ENCODE peak calls at places on chromosome 22, in six cellular contexts. Q is body of pancreas; O is CD4-positive, alpha-beta T cell; X is CD8-positive, alpha-beta memory T cell; M is PC-9; Z is lower lobe of right lung. A is an unnamed sample.

GRCh38 chr22:19430890-19431541 is 517 bp downstream of the HIRA start:
- DNase-seq in M (peak; percentile 6), Z (peak; percentile 60), Q (peak; percentile 66), X (peak; percentile 18), O (no peak), A (peak; percentile 85)

GRCh38 chr22:39013923-39014722 is at the start of gene APOBEC3C:
- DNase-seq in Q (peak; percentile 67), Z (peak; percentile 80), O (peak; percentile 42), M (peak; percentile 89), X (peak; percentile 62), A (peak; percentile 91)

GRCh38 chr22:38296372-38296771 is 20.9 kb downstream of the CSNK1E start:
- DNase-seq in Z (no peak), Q (no peak), M (peak; percentile 70), O (no peak), X (no peak), A (no peak)

GRCh38 chr22:42388130-42388797 is 43.9 kb downstream of the NFAM1 start:
- DNase-seq in X (no peak), Q (peak; percentile 60), M (peak; percentile 15), O (no peak), Z (no peak), A (no peak)

GRCh38 chr22:24413726-24414385 is 13.5 kb upstream of the ADORA2A start:
- DNase-seq in M (no peak), X (no peak), Z (no peak), O (no peak), Q (no peak), A (peak; percentile 64)

GRCh38 chr22:40826984-40827741 is 8.0 kb upstream of the SLC25A17 start:
- DNase-seq in O (no peak), Q (no peak), Z (no peak), M (no peak), X (no peak), A (no peak)

GRCh38 chr22:19287076-19287724 is 4.3 kb downstream of the CLTCL1 start:
- DNase-seq in M (peak; percentile 20), O (no peak), Q (no peak), Z (no peak), X (no peak), A (no peak)

GRCh38 chr22:18060646-18061620 is 16.9 kb upstream of the PEX26 start:
- DNase-seq in Z (no peak), Q (peak; percentile 23), M (peak; percentile 7), X (no peak), O (no peak), A (peak; percentile 77)

GRCh38 chr22:33000342-33001280 is 57.6 kb downstream of the SYN3 start:
- DNase-seq in X (no peak), Z (peak; percentile 62), Q (peak; percentile 49), O (peak; percentile 9), M (peak; percentile 60), A (peak; percentile 82)

GRCh38 chr22:44384563-44384940 is 71.8 kb upstream of the SHISAL1 start:
- DNase-seq in Q (no peak), M (no peak), O (no peak), X (no peak), Z (peak; percentile 20), A (peak; percentile 52)

GRCh38 chr22:50587407-50587806 is 4.8 kb upstream of the CHKB start:
- DNase-seq in X (no peak), Q (no peak), O (no peak), Z (no peak), M (no peak), A (no peak)

GRCh38 chr22:35928273-35928798 is 100.3 kb downstream of the RBFOX2 start:
- DNase-seq in Q (no peak), M (no peak), O (no peak), Z (no peak), X (no peak), A (no peak)

DNA sequence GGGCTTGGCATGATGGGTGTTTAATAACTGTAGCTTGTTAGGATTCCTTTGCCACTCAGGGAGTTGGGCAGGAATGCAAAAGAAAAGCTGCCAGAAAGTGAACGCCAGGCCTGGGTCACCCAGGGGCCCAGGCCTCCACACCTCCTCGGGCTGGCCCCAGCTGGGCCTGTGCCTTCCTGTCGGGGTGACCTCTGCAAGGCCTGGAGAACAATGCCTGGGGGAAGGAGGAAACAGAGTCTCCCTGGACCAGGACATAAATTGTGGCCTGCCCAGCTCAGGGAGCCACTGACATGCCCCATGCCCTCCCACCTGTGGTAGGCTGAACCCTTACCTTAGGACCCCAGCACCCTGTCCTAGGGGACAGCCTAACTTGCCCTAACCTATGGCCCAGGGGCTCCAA is 21.9 kb downstream of the MN1 start:
- DNase-seq in X (no peak), Q (no peak), O (no peak), Z (no peak), M (no peak), A (no peak)
- H3K9me3 ChIP-seq in X (no peaks in the 10 kb centered on the region), Q (no peaks in the 10 kb centered on the region), O (no peaks in the 10 kb centered on the region), Z (no peaks in the 10 kb centered on the region), M (no peaks in the 10 kb centered on the region), A (no peaks in the 10 kb centered on the region)

GRCh38 chr22:27844256-27844655 is 42.7 kb upstream of the MN1 start:
- DNase-seq in Z (no peak), O (no peak), M (no peak), Q (no peak), X (no peak), A (no peak)

GRCh38 chr22:27843441-27843840 is 41.9 kb upstream of the MN1 start:
- DNase-seq in Z (no peak), Q (no peak), X (no peak), M (no peak), O (no peak), A (no peak)

GRCh38 chr22:27846248-27846760 is 44.7 kb upstream of the MN1 start:
- DNase-seq in M (no peak), Z (no peak), X (no peak), Q (no peak), O (no peak), A (no peak)

GRCh38 chr22:27845603-27846100 is 44.1 kb upstream of the MN1 start:
- DNase-seq in X (no peak), Z (no peak), M (no peak), O (no peak), Q (no peak), A (no peak)

GRCh38 chr22:27844656-27845602 is 43.4 kb upstream of the MN1 start:
- DNase-seq in X (no peak), Q (no peak), O (no peak), Z (no peak), M (no peak), A (no peak)
- H3K9me3 ChIP-seq in X (no peaks in the 10 kb centered on the region), Q (no peaks in the 10 kb centered on the region), O (no peaks in the 10 kb centered on the region), Z (no peaks in the 10 kb centered on the region), M (no peaks in the 10 kb centered on the region), A (no peaks in the 10 kb centered on the region)

GRCh38 chr22:49189871-49190270 is 637.8 kb downstream of the BRD1 start:
- DNase-seq in Z (peak; percentile 37), M (no peak), Q (no peak), X (no peak), O (no peak), A (peak; percentile 35)
- H3K9me3 ChIP-seq in Z (no peaks in the 10 kb centered on the region), M (no peaks in the 10 kb centered on the region), Q (no peaks in the 10 kb centered on the region), X (no peaks in the 10 kb centered on the region), O (no peaks in the 10 kb centered on the region), A (no peaks in the 10 kb centered on the region)

GRCh38 chr22:47372596-47373385 is 610.3 kb downstream of the TBC1D22A start:
- DNase-seq in Z (peak; percentile 33), Q (no peak), O (no peak), M (no peak), X (no peak), A (peak; percentile 50)
- H3K9me3 ChIP-seq in Z (no peaks in the 10 kb centered on the region), Q (no peaks in the 10 kb centered on the region), O (no peaks in the 10 kb centered on the region), M (no peaks in the 10 kb centered on the region), X (no peaks in the 10 kb centered on the region), A (no peaks in the 10 kb centered on the region)

GRCh38 chr22:27050771-27051170 is 393.4 kb downstream of the MIAT start:
- DNase-seq in M (no peak), Q (no peak), X (no peak), O (no peak), Z (no peak), A (no peak)
- H3K9me3 ChIP-seq in M (no peaks in the 10 kb centered on the region), Q (no peaks in the 10 kb centered on the region), X (no peaks in the 10 kb centered on the region), O (no peaks in the 10 kb centered on the region), Z (no peaks in the 10 kb centered on the region), A (no peaks in the 10 kb centered on the region)

GRCh38 chr22:47543447-47543846 is 781.0 kb downstream of the TBC1D22A start:
- DNase-seq in Q (no peak), M (no peak), X (no peak), O (no peak), Z (no peak), A (no peak)

GRCh38 chr22:47535681-47536080 is 773.2 kb downstream of the TBC1D22A start:
- DNase-seq in M (no peak), O (no peak), Q (no peak), Z (no peak), X (no peak), A (no peak)

GRCh38 chr22:47540011-47540410 is 777.6 kb downstream of the TBC1D22A start:
- DNase-seq in O (no peak), Q (no peak), Z (no peak), X (no peak), M (no peak), A (no peak)

GRCh38 chr22:47534150-47535133 is 772.0 kb downstream of the TBC1D22A start:
- DNase-seq in M (no peak), X (no peak), Z (no peak), O (no peak), Q (no peak), A (no peak)

DNA sequence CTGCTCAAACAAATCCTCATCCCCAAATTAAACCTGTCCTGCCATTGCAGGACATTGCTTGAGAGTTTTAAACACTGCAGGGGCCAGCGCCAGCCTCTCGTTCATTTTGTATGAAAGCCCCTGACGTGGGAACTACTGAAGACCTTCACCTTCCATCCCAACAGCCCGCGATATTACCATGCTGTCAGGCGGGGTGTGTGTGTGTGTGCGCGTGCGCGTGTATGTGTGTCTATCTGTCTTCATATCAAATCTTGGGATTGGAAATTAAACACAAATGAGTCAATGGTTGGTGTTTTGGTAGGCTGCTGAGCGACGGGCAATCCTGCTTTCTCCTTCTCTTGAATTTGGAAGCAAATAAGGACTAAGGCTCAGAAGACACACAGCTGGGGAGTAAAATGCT is 776.9 kb downstream of the TBC1D22A start:
- DNase-seq in O (no peak), Z (no peak), M (no peak), X (no peak), Q (no peak), A (no peak)
- H3K9me3 ChIP-seq in O (no peaks in the 10 kb centered on the region), Z (no peaks in the 10 kb centered on the region), M (no peaks in the 10 kb centered on the region), X (no peaks in the 10 kb centered on the region), Q (no peaks in the 10 kb centered on the region), A (peaks cover 4% of the 10 kb centered on the region)